ENCODE peak calls at places on chromosomes 2 and 18, in five cellular contexts. D is fibroblast of mammary gland, V is astrocyte of the spinal cord, Z is brain microvascular endothelial cell, B is right atrium auricular region. A is an unnamed sample.
A peak's percentile ranks its signal among the peaks of the same experiment; 100 is the strongest.

GRCh38 chr2:129923265-129924141 is 56.0 kb upstream of the RAB6C start:
- DNase-seq in D (peak; percentile 54), V (peak; percentile 43), Z (peak; percentile 55), B (peak; percentile 46), A (peak; percentile 33)

GRCh38 chr2:100064592-100065006 is 77.8 kb downstream of the AFF3 start:
- DNase-seq in D (no peak), V (no peak), Z (no peak), B (no peak), A (no peak)

GRCh38 chr2:20578895-20579825 is 71.7 kb downstream of the HS1BP3 start:
- DNase-seq in D (peak; percentile 95), V (peak; percentile 98), Z (peak; percentile 99), B (peak; percentile 95), A (peak; percentile 97)

GRCh38 chr2:107663632-107664031 is 163.1 kb upstream of the RGPD4 start:
- DNase-seq in D (no peak), V (no peak), Z (no peak), B (no peak), A (no peak)

GRCh38 chr2:155708052-155708451 is 624.5 kb downstream of the NR4A2 start:
- DNase-seq in D (no peak), V (no peak), Z (no peak), B (no peak), A (no peak)

GRCh38 chr2:2859732-2860131 is 517.9 kb downstream of the EIPR1 start:
- DNase-seq in D (no peak), V (no peak), Z (no peak), B (no peak), A (no peak)

GRCh38 chr2:181953773-181954537 is 31.7 kb upstream of the PPP1R1C start:
- DNase-seq in D (peak; percentile 65), V (peak; percentile 74), Z (peak; percentile 38), B (peak; percentile 68), A (peak; percentile 46)

GRCh38 chr2:2846379-2847130 is 515.5 kb upstream of the MYT1L start:
- DNase-seq in D (no peak), V (no peak), Z (no peak), B (no peak), A (no peak)

GRCh38 chr2:190746971-190747761 is 98.3 kb downstream of the NAB1 start:
- DNase-seq in D (peak; percentile 50), V (no peak), Z (peak; percentile 33), B (no peak), A (no peak)

GRCh38 chr18:58252166-58252565 is 208.1 kb downstream of the NEDD4L start:
- DNase-seq in D (no peak), V (no peak), Z (no peak), B (no peak), A (no peak)

GRCh38 chr2:98448441-98449145 is 3.9 kb downstream of the INPP4A start:
- DNase-seq in D (no peak), V (no peak), Z (no peak), B (no peak), A (no peak)

GRCh38 chr2:66445781-66446177 is 10.9 kb downstream of the MEIS1 start:
- DNase-seq in D (peak; percentile 43), V (peak; percentile 64), Z (no peak), B (no peak), A (no peak)

GRCh38 chr2:130819915-130820861 is 16.5 kb upstream of the ARHGEF4 start:
- DNase-seq in D (no peak), V (peak; percentile 16), Z (no peak), B (no peak), A (peak; percentile 11)

GRCh38 chr2:127584516-127585033 is 49.1 kb downstream of the MYO7B start:
- DNase-seq in D (no peak), V (no peak), Z (no peak), B (peak; percentile 36), A (no peak)

GRCh38 chr18:49250819-49251388 is 209.5 kb downstream of the DYM start:
- DNase-seq in D (peak; percentile 49), V (peak; percentile 36), Z (peak; percentile 31), B (no peak), A (peak; percentile 18)

GRCh38 chr18:57931038-57931437 is 113.0 kb upstream of the NEDD4L start:
- DNase-seq in D (no peak), V (no peak), Z (no peak), B (no peak), A (no peak)

GRCh38 chr18:1104265-1104792 is 199.7 kb downstream of the ADCYAP1 start:
- DNase-seq in D (peak; percentile 72), V (peak; percentile 87), Z (peak; percentile 9), B (no peak), A (peak; percentile 89)

GRCh38 chr2:192828175-192828574 is 633.4 kb upstream of the TMEFF2 start:
- DNase-seq in D (no peak), V (no peak), Z (no peak), B (no peak), A (no peak)

GRCh38 chr2:201254331-201254730 is 6.0 kb upstream of the CASP8 start:
- DNase-seq in D (no peak), V (peak; percentile 39), Z (peak; percentile 27), B (no peak), A (peak; percentile 13)

GRCh38 chr2:203691149-203691548 is 15.3 kb upstream of the CD28 start:
- DNase-seq in D (no peak), V (no peak), Z (no peak), B (no peak), A (no peak)

GRCh38 chr2:46389417-46389916 is 89.9 kb upstream of the TMEM247 start:
- DNase-seq in D (peak; percentile 59), V (no peak), Z (no peak), B (no peak), A (no peak)

GRCh38 chr2:219560037-219560892 is 11.1 kb downstream of the OBSL1 start:
- DNase-seq in D (no peak), V (no peak), Z (no peak), B (no peak), A (no peak)

GRCh38 chr18:46555724-46556123 is 101.3 kb downstream of the LOXHD1 start:
- DNase-seq in D (peak; percentile 12), V (no peak), Z (no peak), B (no peak), A (no peak)

GRCh38 chr2:109020217-109020637 is 31.2 kb upstream of the EDAR start:
- DNase-seq in D (peak; percentile 75), V (peak; percentile 46), Z (no peak), B (no peak), A (peak; percentile 54)

GRCh38 chr18:57837917-57838548 is 34.9 kb upstream of the ATP8B1 start:
- DNase-seq in D (no peak), V (peak; percentile 8), Z (peak; percentile 83), B (no peak), A (no peak)

GRCh38 chr2:97712693-97713295 is 582 bp upstream of the ZAP70 start:
- DNase-seq in D (no peak), V (no peak), Z (no peak), B (no peak), A (no peak)

GRCh38 chr18:44973282-44973681 is 292.6 kb downstream of the SETBP1 start:
- DNase-seq in D (peak; percentile 36), V (peak; percentile 30), Z (peak; percentile 12), B (no peak), A (no peak)

GRCh38 chr2:121436918-121437317 is 93.8 kb upstream of the RNU4ATAC start:
- DNase-seq in D (no peak), V (no peak), Z (no peak), B (no peak), A (no peak)

GRCh38 chr2:26034597-26035067 is 748 bp downstream of the RAB10 start:
- DNase-seq in D (no peak), V (peak; percentile 21), Z (no peak), B (no peak), A (no peak)

GRCh38 chr2:168596881-168597280 is 140.8 kb downstream of the CERS6 start:
- DNase-seq in D (peak; percentile 64), V (no peak), Z (peak; percentile 14), B (no peak), A (no peak)

GRCh38 chr2:48723125-48723524 is 32.4 kb downstream of the LHCGR start:
- DNase-seq in D (peak; percentile 83), V (peak; percentile 42), Z (peak; percentile 38), B (no peak), A (peak; percentile 43)

GRCh38 chr18:22846088-22846683 is 86.9 kb upstream of the RBBP8 start:
- DNase-seq in D (peak; percentile 42), V (no peak), Z (no peak), B (no peak), A (no peak)

GRCh38 chr2:29450823-29451222 is 335.6 kb downstream of the CLIP4 start:
- DNase-seq in D (no peak), V (no peak), Z (no peak), B (no peak), A (no peak)

GRCh38 chr2:231583982-231584381 is 8.7 kb upstream of the TEX44 start:
- DNase-seq in D (no peak), V (no peak), Z (no peak), B (no peak), A (no peak)

GRCh38 chr2:173056705-173057368 is 18.8 kb upstream of the MAP3K20 start:
- DNase-seq in D (peak; percentile 54), V (no peak), Z (no peak), B (no peak), A (no peak)

DNA sequence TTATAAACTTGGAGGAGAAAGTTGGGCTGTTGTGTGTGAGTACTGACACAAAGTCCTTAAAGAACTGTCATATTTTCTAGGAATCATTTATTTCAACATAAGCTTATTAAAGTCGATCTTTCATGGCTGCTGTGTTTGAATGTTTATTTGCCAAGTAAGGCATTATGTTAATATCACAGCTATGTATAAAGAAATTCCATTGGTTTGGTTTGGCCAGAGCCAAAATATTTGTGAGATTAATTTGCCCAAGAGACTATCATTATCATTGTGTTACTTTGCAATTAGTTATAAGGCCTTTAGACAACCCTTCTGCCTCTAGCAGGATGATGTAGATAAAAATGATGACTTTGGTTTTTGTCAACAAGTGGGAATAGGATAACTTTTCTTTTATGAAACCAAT is 240.6 kb upstream of the NT5C1B start:
- DNase-seq in D (peak; percentile 24), V (no peak), Z (no peak), B (no peak), A (no peak)
- H3K4me3 ChIP-seq in D (no peak overlapping the region), V (no peak overlapping the region), Z (no peak overlapping the region), B (no peak overlapping the region), A (no peak overlapping the region)

GRCh38 chr2:9950521-9951271 is 797 bp upstream of the GRHL1 start:
- DNase-seq in D (no peak), V (no peak), Z (no peak), B (no peak), A (no peak)
- TF ChIP-seq CTCF in D (no peak), V (no peak), Z (no peak), B (peak; percentile 35), A (no peak)

GRCh38 chr18:52657063-52657462 is 317.1 kb downstream of the DCC start:
- DNase-seq in D (no peak), V (no peak), Z (no peak), B (no peak), A (no peak)

GRCh38 chr18:52652451-52652850 is 312.5 kb downstream of the DCC start:
- DNase-seq in D (no peak), V (no peak), Z (no peak), B (no peak), A (no peak)
- H3K4me3 ChIP-seq in D (no peak overlapping the region), V (no peak overlapping the region), Z (no peak overlapping the region), B (no peak overlapping the region), A (no peak overlapping the region)

GRCh38 chr18:67846422-67847098 is 330.0 kb upstream of the DSEL start:
- DNase-seq in D (no peak), V (no peak), Z (no peak), B (no peak), A (no peak)

DNA sequence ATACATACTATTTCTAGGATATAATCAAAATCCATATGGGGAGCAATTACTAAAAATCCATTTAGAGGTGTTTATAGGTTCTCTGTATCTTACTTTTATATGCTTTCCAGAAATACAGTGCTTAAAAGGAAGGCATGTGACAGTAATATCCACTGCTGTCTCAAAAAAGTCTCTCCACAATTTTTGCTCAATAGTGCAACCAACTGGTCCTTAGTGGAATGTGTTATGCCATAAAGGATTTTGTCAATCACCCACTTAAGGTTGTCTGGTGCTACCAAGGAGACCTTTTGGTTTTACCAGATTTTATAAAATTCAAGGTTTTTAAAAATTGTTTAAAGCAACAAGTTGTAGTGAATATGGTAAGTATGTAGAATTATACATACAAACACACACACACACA is 328.5 kb upstream of the DSEL start:
- DNase-seq in D (peak; percentile 51), V (no peak), Z (peak; percentile 11), B (no peak), A (no peak)
- TF ChIP-seq CTCF in D (peak; percentile 36), V (peak; percentile 10), Z (peak; percentile 23), B (no peak), A (no peak)

A was measured in astrocyte of the cerebellum.